ENCODE peak calls at places on chromosomes 1 and 21, in nine cellular contexts. U is anterior cingulate cortex; H is HEK293T; Q is activated CD4-positive, alpha-beta T cell treated with anti-CD3 and anti-CD28 coated beads for 48 hours; S is posterior vena cava; A is stimulated activated CD4-positive, alpha-beta T cell treated with anti-CD3 and anti-CD28 coated beads, Interleukin-12 subunit alpha, Interleukin-12 subunit beta, amount 100 ng/mL, for 4 hours; R is Panc1; E is thyroid gland; X is mucosa of gallbladder. D is an unnamed sample.

GRCh38 chr1:39776400-39776713 is 5.2 kb upstream of the OXCT2 start:
- DNase-seq in U (no peak), H (no peak), Q (no peak), S (peak), A (no peak), R (no peak), E (no peak), X (no peak), D (no peak)

GRCh38 chr1:202959276-202959620 is 1.1 kb upstream of the ADIPOR1 start:
- DNase-seq in U (no peak), H (peak), Q (no peak), S (no peak), A (no peak), R (no peak), E (no peak), X (no peak), D (no peak)

GRCh38 chr1:100567062-100567461 is 29.1 kb downstream of the GPR88 start:
- DNase-seq in U (no peak), H (no peak), Q (no peak), S (no peak), A (no peak), R (no peak), E (no peak), X (no peak), D (no peak)

GRCh38 chr1:34650090-34650489 is 104.8 kb upstream of the GJB5 start:
- DNase-seq in U (no peak), H (no peak), Q (no peak), S (no peak), A (no peak), R (no peak), E (no peak), X (no peak), D (no peak)

GRCh38 chr1:240701412-240701811 is 89.5 kb upstream of the GREM2 start:
- DNase-seq in U (no peak), H (no peak), Q (no peak), S (no peak), A (no peak), R (no peak), E (no peak), X (no peak), D (no peak)

GRCh38 chr1:99674665-99675064 is 28.8 kb downstream of the PALMD start:
- DNase-seq in U (no peak), H (no peak), Q (no peak), S (no peak), A (no peak), R (no peak), E (no peak), X (no peak), D (no peak)

GRCh38 chr1:2314297-2314802 is 77.0 kb downstream of the MORN1 start:
- DNase-seq in U (no peak), H (peak), Q (no peak), S (peak), A (no peak), R (no peak), E (peak), X (peak), D (no peak)

GRCh38 chr1:189654906-189655305 is 822.8 kb downstream of the BRINP3 start:
- DNase-seq in U (no peak), H (no peak), Q (no peak), S (no peak), A (no peak), R (no peak), E (no peak), X (no peak), D (no peak)

GRCh38 chr21:42614811-42615342 is 38.5 kb upstream of the PDE9A start:
- DNase-seq in U (no peak), H (peak), Q (peak), S (peak), A (peak), R (no peak), E (peak), X (peak), D (peak)

GRCh38 chr1:35505911-35506798 is 51.0 kb downstream of the KIAA0319L start:
- DNase-seq in U (no peak), H (no peak), Q (peak), S (no peak), A (no peak), R (no peak), E (peak), X (peak), D (peak)

GRCh38 chr21:36743008-36743407 is 44.1 kb downstream of the SIM2 start:
- DNase-seq in U (no peak), H (no peak), Q (no peak), S (peak), A (no peak), R (no peak), E (no peak), X (no peak), D (no peak)

GRCh38 chr21:45129231-45129923 is 55.0 kb downstream of the ADARB1 start:
- DNase-seq in U (no peak), H (no peak), Q (no peak), S (peak), A (no peak), R (no peak), E (no peak), X (no peak), D (no peak)

GRCh38 chr21:38806942-38807284 is 1.2 kb downstream of the ETS2 start:
- DNase-seq in U (no peak), H (no peak), Q (peak), S (no peak), A (no peak), R (no peak), E (no peak), X (no peak), D (no peak)

GRCh38 chr1:16199157-16199501 is 13.3 kb downstream of the ARHGEF19 start:
- DNase-seq in U (no peak), H (no peak), Q (no peak), S (no peak), A (no peak), R (no peak), E (no peak), X (no peak), D (no peak)

GRCh38 chr21:14143999-14144398 is 66.8 kb downstream of the LIPI start:
- DNase-seq in U (no peak), H (no peak), Q (no peak), S (no peak), A (no peak), R (no peak), E (no peak), X (no peak), D (no peak)

GRCh38 chr21:45454924-45455315 is 50.0 kb downstream of the COL18A1 start:
- DNase-seq in U (no peak), H (no peak), Q (no peak), S (no peak), A (no peak), R (no peak), E (no peak), X (no peak), D (no peak)

GRCh38 chr1:1442069-1442770 is 6.7 kb downstream of the VWA1 start:
- DNase-seq in U (no peak), H (no peak), Q (no peak), S (no peak), A (no peak), R (no peak), E (no peak), X (no peak), D (no peak)